ENCODE peak calls at places on chromosomes 6 and 20, in nine cellular contexts. C is left lung; D is germinal center; B is hepatocyte; Q is caudate nucleus; A is cardiac fibroblast; Z is activated CD4-positive, alpha-beta T cell treated with anti-CD3 and anti-CD28 coated beads, Interleukin-2, amount 10 ng/mL, durations not matched to agents 24 days and 14 days; K is AG04449; T is mesendoderm. P is an unnamed sample.

GRCh38 chr6:16253399-16254144 is 15.2 kb downstream of the GMPR start:
- DNase-seq in C (no peak), D (no peak), B (no peak), Q (no peak), A (no peak), Z (no peak), K (no peak), T (no peak), P (no peak)

GRCh38 chr6:43074847-43075741 is 1.0 kb upstream of the PTK7 start:
- DNase-seq in C (no peak), D (no peak), B (peak), Q (no peak), A (peak), Z (no peak), K (no peak), T (no peak), P (no peak)

GRCh38 chr20:11540558-11540957 is 377.1 kb upstream of the BTBD3 start:
- DNase-seq in C (no peak), D (no peak), B (no peak), Q (no peak), A (no peak), Z (no peak), K (no peak), T (no peak), P (no peak)

GRCh38 chr6:169784941-169785340 is 33.5 kb downstream of the ERMARD start:
- DNase-seq in C (no peak), D (no peak), B (no peak), Q (no peak), A (no peak), Z (no peak), K (no peak), T (no peak), P (no peak)

GRCh38 chr20:21706345-21707195 is 1.1 kb downstream of the PAX1 start:
- DNase-seq in C (no peak), D (no peak), B (no peak), Q (no peak), A (no peak), Z (no peak), K (no peak), T (no peak), P (no peak)

GRCh38 chr20:15236812-15237211 is 899.4 kb upstream of the FLRT3 start:
- DNase-seq in C (no peak), D (peak), B (peak), Q (no peak), A (peak), Z (peak), K (no peak), T (peak), P (peak)

GRCh38 chr20:25659999-25660398 is 36.2 kb upstream of the NANP start:
- DNase-seq in C (no peak), D (no peak), B (no peak), Q (no peak), A (no peak), Z (no peak), K (no peak), T (no peak), P (no peak)

GRCh38 chr6:29887819-29888581 is 54.3 kb upstream of the HLA-A start:
- DNase-seq in C (peak), D (peak), B (peak), Q (no peak), A (peak), Z (peak), K (no peak), T (peak), P (peak)

GRCh38 chr6:5025911-5026819 is 22.3 kb upstream of the RPP40 start:
- DNase-seq in C (peak), D (no peak), B (peak), Q (no peak), A (peak), Z (peak), K (no peak), T (peak), P (peak)

GRCh38 chr6:40556023-40556422 is 31.1 kb downstream of the LRFN2 start:
- DNase-seq in C (no peak), D (no peak), B (no peak), Q (no peak), A (no peak), Z (no peak), K (no peak), T (peak), P (no peak)

GRCh38 chr20:14878676-14879019 is 541.2 kb upstream of the FLRT3 start:
- DNase-seq in C (no peak), D (no peak), B (no peak), Q (no peak), A (no peak), Z (no peak), K (no peak), T (peak), P (no peak)

GRCh38 chr6:144305985-144306384 is 20.9 kb downstream of the UTRN start:
- DNase-seq in C (no peak), D (no peak), B (no peak), Q (no peak), A (no peak), Z (peak), K (no peak), T (no peak), P (no peak)

GRCh38 chr20:34534391-34535165 is 18.4 kb downstream of the DYNLRB1 start:
- DNase-seq in C (no peak), D (no peak), B (no peak), Q (no peak), A (no peak), Z (no peak), K (no peak), T (no peak), P (no peak)

GRCh38 chr20:60453847-60454246 is 495.6 kb downstream of the CDH26 start:
- DNase-seq in C (no peak), D (no peak), B (no peak), Q (no peak), A (no peak), Z (no peak), K (no peak), T (peak), P (no peak)

GRCh38 chr6:114084327-114084890 is 113.5 kb upstream of the HDAC2 start:
- DNase-seq in C (peak), D (no peak), B (no peak), Q (no peak), A (no peak), Z (peak), K (no peak), T (no peak), P (no peak)

GRCh38 chr20:32294071-32294470 is 16.6 kb downstream of the KIF3B start:
- DNase-seq in C (no peak), D (no peak), B (no peak), Q (no peak), A (no peak), Z (no peak), K (no peak), T (no peak), P (no peak)

GRCh38 chr20:18832801-18833200 is 19.2 kb downstream of the SCP2D1 start:
- DNase-seq in C (no peak), D (no peak), B (no peak), Q (no peak), A (no peak), Z (no peak), K (no peak), T (no peak), P (no peak)

GRCh38 chr6:3697609-3698008 is 53.9 kb downstream of the PXDC1 start:
- DNase-seq in C (no peak), D (no peak), B (peak), Q (no peak), A (peak), Z (no peak), K (peak), T (no peak), P (no peak)

GRCh38 chr20:14093652-14094051 is 98.3 kb downstream of the MACROD2 start:
- DNase-seq in C (no peak), D (no peak), B (peak), Q (no peak), A (no peak), Z (no peak), K (no peak), T (no peak), P (no peak)

GRCh38 chr20:61922411-61922810 is 143.3 kb downstream of the TAF4 start:
- DNase-seq in C (no peak), D (no peak), B (no peak), Q (no peak), A (no peak), Z (no peak), K (no peak), T (no peak), P (no peak)

GRCh38 chr6:137764464-137764863 is 102.6 kb upstream of the TNFAIP3 start:
- DNase-seq in C (no peak), D (no peak), B (no peak), Q (no peak), A (peak), Z (no peak), K (peak), T (no peak), P (no peak)

P was measured in Calu3.